ENCODE peak calls at places on chromosomes 6 and 20, in seven cellular contexts. T, O, S, G, N, B and L are unnamed samples.

GRCh38 chr6:11692451-11693376 is 85.9 kb downstream of the ADTRP start:
- DNase-seq in O (no peak), T (no peak), N (no peak), G (no peak), S (no peak), B (no peak), L (no peak)

GRCh38 chr6:28875348-28875747 is 48.4 kb downstream of the TRIM27 start:
- DNase-seq in G (no peak), S (no peak), N (no peak), O (no peak), T (no peak), B (no peak), L (no peak)

GRCh38 chr6:39678914-39679313 is 46.3 kb downstream of the KIF6 start:
- DNase-seq in N (no peak), S (no peak), T (no peak), O (no peak), G (no peak), B (no peak), L (no peak)

GRCh38 chr20:40470313-40471260 is 218.4 kb downstream of the MAFB start:
- DNase-seq in O (no peak), G (no peak), B (no peak), S (peak; percentile 27), N (no peak), T (no peak), L (no peak)

GRCh38 chr6:18216411-18216810 is 47.9 kb downstream of the DEK start:
- DNase-seq in O (peak; percentile 73), T (no peak), G (no peak), S (no peak), B (peak; percentile 52), N (no peak), L (peak; percentile 49)

GRCh38 chr20:48623906-48624265 is 203.9 kb downstream of the PREX1 start:
- DNase-seq in S (no peak), O (no peak), N (no peak), B (no peak), T (no peak), G (no peak), L (no peak)

GRCh38 chr6:45855642-45856408 is 159.8 kb downstream of the CLIC5 start:
- DNase-seq in S (no peak), N (no peak), T (no peak), O (no peak), B (no peak), G (no peak), L (no peak)

GRCh38 chr6:159695984-159696383 is 2.9 kb upstream of the SOD2 start:
- DNase-seq in G (no peak), N (no peak), S (no peak), T (no peak), O (no peak), B (no peak), L (no peak)

GRCh38 chr6:139051396-139052070 is 23.0 kb downstream of the ABRACL start:
- DNase-seq in G (no peak), T (no peak), S (no peak), N (no peak), O (no peak), B (no peak), L (no peak)

GRCh38 chr6:134295953-134296553 is 21.9 kb downstream of the SGK1 start:
- DNase-seq in N (peak; percentile 12), G (peak; percentile 87), S (peak; percentile 49), O (peak; percentile 87), T (no peak), B (peak; percentile 100), L (peak; percentile 99)

GRCh38 chr6:134826889-134827737 is 122.8 kb downstream of the ALDH8A1 start:
- DNase-seq in N (no peak), O (peak; percentile 68), B (peak; percentile 94), G (no peak), S (peak; percentile 51), T (no peak), L (peak; percentile 100)

GRCh38 chr6:131998255-131998982 is 47.2 kb upstream of the CCN2 start:
- DNase-seq in G (no peak), S (peak; percentile 65), T (no peak), N (no peak), O (no peak), B (no peak), L (no peak)

GRCh38 chr6:63792846-63793245 is 157.2 kb downstream of the PHF3 start:
- DNase-seq in O (no peak), T (no peak), N (no peak), G (no peak), S (no peak), B (no peak), L (no peak)

GRCh38 chr20:17556842-17557674 is 12.8 kb upstream of the DSTN start:
- DNase-seq in O (peak; percentile 84), T (no peak), B (no peak), S (peak; percentile 70), N (no peak), G (peak; percentile 14), L (no peak)

GRCh38 chr6:132853059-132853458 is 38.7 kb downstream of the RPS12 start:
- DNase-seq in G (no peak), T (no peak), N (no peak), B (no peak), O (no peak), S (no peak), L (no peak)

GRCh38 chr6:1335367-1336037 is 23.6 kb downstream of the FOXQ1 start:
- DNase-seq in N (peak; percentile 87), S (no peak), T (no peak), G (no peak), B (peak; percentile 21), O (peak; percentile 96), L (peak; percentile 83)

GRCh38 chr6:157944983-157945931 is 36.4 kb upstream of the SYNJ2 start:
- DNase-seq in B (no peak), N (no peak), G (no peak), O (no peak), T (no peak), S (no peak), L (no peak)

GRCh38 chr20:20860078-20860806 is 147.8 kb upstream of the RALGAPA2 start:
- DNase-seq in S (peak; percentile 89), N (peak; percentile 69), B (peak; percentile 40), T (peak; percentile 99), O (peak; percentile 98), G (peak; percentile 67), L (peak; percentile 56)
- TF ChIP-seq CTCF in S (peak; percentile 93), N (peak; percentile 99), B (peak; percentile 77), T (peak; percentile 95), O (peak; percentile 98), G (peak; percentile 74), L (peak; percentile 90)

GRCh38 chr6:34414999-34415858 is 10.6 kb downstream of the RPS10 start:
- DNase-seq in O (peak; percentile 72), N (peak; percentile 38), S (peak; percentile 75), T (no peak), G (peak; percentile 68), B (no peak), L (peak; percentile 60)
- TF ChIP-seq CTCF in O (peak; percentile 80), N (peak; percentile 49), S (peak; percentile 89), T (peak; percentile 21), G (peak; percentile 73), B (peak; percentile 33), L (peak; percentile 60)

GRCh38 chr20:59055302-59055701 is 12.7 kb upstream of the PRELID3B start:
- DNase-seq in T (no peak), S (peak; percentile 25), B (no peak), O (peak; percentile 74), N (no peak), G (no peak), L (no peak)
- TF ChIP-seq CTCF in T (no peak), S (peak; percentile 63), B (peak; percentile 23), O (peak; percentile 80), N (peak; percentile 52), G (no peak), L (peak; percentile 33)

GRCh38 chr6:4134841-4135664 is at the start of gene ECI2:
- DNase-seq in O (peak; percentile 48), G (peak; percentile 71), T (no peak), S (peak; percentile 68), B (no peak), N (no peak), L (no peak)

GRCh38 chr6:4139272-4139671 is 3.9 kb upstream of the ECI2 start:
- DNase-seq in T (no peak), G (no peak), N (no peak), O (no peak), B (no peak), S (no peak), L (no peak)

GRCh38 chr6:4136354-4136831 is 1.0 kb upstream of the ECI2 start:
- DNase-seq in S (no peak), O (no peak), N (no peak), G (no peak), T (no peak), B (no peak), L (no peak)

GRCh38 chr6:4133941-4134838 is 1.2 kb downstream of the ECI2 start:
- DNase-seq in O (peak; percentile 22), S (peak; percentile 19), N (no peak), B (no peak), T (peak; percentile 16), G (peak; percentile 52), L (no peak)

GRCh38 chr6:4135665-4136353 is 434 bp upstream of the ECI2 start:
- DNase-seq in B (peak; percentile 60), G (peak; percentile 99), S (peak; percentile 98), O (peak; percentile 88), T (peak; percentile 98), N (peak; percentile 78), L (peak; percentile 78)
- TF ChIP-seq CTCF in B (no peak), G (peak; percentile 15), S (peak; percentile 13), O (no peak), T (no peak), N (no peak), L (no peak)

GRCh38 chr20:9454781-9455180 is 59.6 kb upstream of the LAMP5 start:
- DNase-seq in N (no peak), O (no peak), B (no peak), S (no peak), T (no peak), G (no peak), L (no peak)

GRCh38 chr20:9457055-9457454 is 57.3 kb upstream of the LAMP5 start:
- DNase-seq in S (no peak), T (no peak), N (no peak), B (no peak), O (no peak), G (no peak), L (no peak)

GRCh38 chr20:9460518-9460917 is 53.9 kb upstream of the LAMP5 start:
- DNase-seq in T (no peak), N (no peak), S (no peak), O (peak; percentile 89), B (no peak), G (no peak), L (no peak)

GRCh38 chr20:9458075-9458818 is 56.1 kb upstream of the LAMP5 start:
- DNase-seq in O (peak; percentile 61), T (no peak), B (peak; percentile 31), G (no peak), S (no peak), N (peak; percentile 10), L (no peak)
- TF ChIP-seq CTCF in O (peak; percentile 80), T (peak; percentile 22), B (peak; percentile 19), G (no peak), S (peak; percentile 26), N (peak; percentile 55), L (peak; percentile 37)

DNA sequence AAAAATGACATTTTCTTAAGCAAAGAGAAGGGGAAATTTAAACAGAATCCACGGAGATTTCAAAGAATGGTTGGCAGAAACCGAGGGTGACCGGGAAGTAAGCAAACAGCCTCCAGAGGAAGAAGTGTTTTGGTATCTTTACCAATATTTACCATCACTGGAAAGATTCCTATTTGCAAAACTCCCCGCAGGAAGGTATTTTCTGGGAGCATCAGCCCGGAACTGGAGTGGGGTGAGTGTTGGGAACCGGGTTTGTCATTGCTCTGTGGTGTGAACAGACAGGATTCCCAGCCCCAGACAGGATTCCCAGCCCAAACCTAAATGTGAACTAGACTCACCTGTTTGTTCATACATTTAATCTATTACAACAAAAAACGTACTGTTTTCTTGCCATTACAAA is 19.2 kb upstream of the DACT2 start:
- DNase-seq in N (no peak), T (no peak), O (no peak), G (no peak), S (no peak), B (no peak), L (no peak)
- TF ChIP-seq CTCF in N (no peak), T (no peak), O (no peak), G (no peak), S (no peak), B (no peak), L (no peak)